ENCODE peak calls at places on chromosomes 2 and 18, in six cellular contexts. One of them, this sample, is unnamed.

GRCh38 chr2:38672445-38673364 is 6.8 kb downstream of the GALM start:
- DNase-seq in stimulated activated CD8-positive, alpha-beta memory T cell treated with anti-CD3 and anti-CD28 coated beads, Interleukin-7, amount 100 ng/mL, for 24 hours: no peak
- DNase-seq in Calu3: no peak
- DNase-seq in skeletal muscle cell: no peak
- DNase-seq in NCI-H2081: no peak
- DNase-seq in stimulated activated CD4-positive, alpha-beta T cell treated with anti-CD3 and anti-CD28 coated beads, TNF-alpha, amount 100 ng/mL, for 4 hours: no peak
- DNase-seq in this sample: no peak

GRCh38 chr2:59733970-59734369 is 819.5 kb downstream of the BCL11A start:
- DNase-seq in stimulated activated CD4-positive, alpha-beta T cell treated with anti-CD3 and anti-CD28 coated beads, TNF-alpha, amount 100 ng/mL, for 4 hours: no peak
- DNase-seq in stimulated activated CD8-positive, alpha-beta memory T cell treated with anti-CD3 and anti-CD28 coated beads, Interleukin-7, amount 100 ng/mL, for 24 hours: no peak
- DNase-seq in NCI-H2081: no peak
- DNase-seq in Calu3: no peak
- DNase-seq in skeletal muscle cell: no peak
- DNase-seq in this sample: no peak

GRCh38 chr18:11310476-11311086 is 161.2 kb upstream of the PIEZO2 start:
- DNase-seq in stimulated activated CD8-positive, alpha-beta memory T cell treated with anti-CD3 and anti-CD28 coated beads, Interleukin-7, amount 100 ng/mL, for 24 hours: no peak
- DNase-seq in stimulated activated CD4-positive, alpha-beta T cell treated with anti-CD3 and anti-CD28 coated beads, TNF-alpha, amount 100 ng/mL, for 4 hours: no peak
- DNase-seq in skeletal muscle cell: no peak
- DNase-seq in Calu3: peak
- DNase-seq in NCI-H2081: peak
- DNase-seq in this sample: peak

GRCh38 chr18:35577045-35577848 is 4.3 kb upstream of the GALNT1 start:
- DNase-seq in stimulated activated CD8-positive, alpha-beta memory T cell treated with anti-CD3 and anti-CD28 coated beads, Interleukin-7, amount 100 ng/mL, for 24 hours: no peak
- DNase-seq in Calu3: peak
- DNase-seq in skeletal muscle cell: no peak
- DNase-seq in stimulated activated CD4-positive, alpha-beta T cell treated with anti-CD3 and anti-CD28 coated beads, TNF-alpha, amount 100 ng/mL, for 4 hours: no peak
- DNase-seq in NCI-H2081: no peak
- DNase-seq in this sample: no peak

GRCh38 chr2:118535171-118535817 is 312.2 kb downstream of the EN1 start:
- DNase-seq in stimulated activated CD8-positive, alpha-beta memory T cell treated with anti-CD3 and anti-CD28 coated beads, Interleukin-7, amount 100 ng/mL, for 24 hours: no peak
- DNase-seq in skeletal muscle cell: no peak
- DNase-seq in Calu3: no peak
- DNase-seq in stimulated activated CD4-positive, alpha-beta T cell treated with anti-CD3 and anti-CD28 coated beads, TNF-alpha, amount 100 ng/mL, for 4 hours: no peak
- DNase-seq in NCI-H2081: no peak
- DNase-seq in this sample: no peak

GRCh38 chr2:11753886-11754704 is 7.7 kb downstream of the LPIN1 start:
- DNase-seq in stimulated activated CD8-positive, alpha-beta memory T cell treated with anti-CD3 and anti-CD28 coated beads, Interleukin-7, amount 100 ng/mL, for 24 hours: no peak
- DNase-seq in Calu3: peak
- DNase-seq in stimulated activated CD4-positive, alpha-beta T cell treated with anti-CD3 and anti-CD28 coated beads, TNF-alpha, amount 100 ng/mL, for 4 hours: peak
- DNase-seq in skeletal muscle cell: no peak
- DNase-seq in NCI-H2081: peak
- DNase-seq in this sample: peak

GRCh38 chr2:176093145-176093888 is 796 bp downstream of the HOXD13 start:
- DNase-seq in stimulated activated CD8-positive, alpha-beta memory T cell treated with anti-CD3 and anti-CD28 coated beads, Interleukin-7, amount 100 ng/mL, for 24 hours: no peak
- DNase-seq in stimulated activated CD4-positive, alpha-beta T cell treated with anti-CD3 and anti-CD28 coated beads, TNF-alpha, amount 100 ng/mL, for 4 hours: no peak
- DNase-seq in NCI-H2081: no peak
- DNase-seq in skeletal muscle cell: no peak
- DNase-seq in Calu3: no peak
- DNase-seq in this sample: peak

GRCh38 chr2:9297807-9298206 is 91.2 kb downstream of the ASAP2 start:
- DNase-seq in stimulated activated CD4-positive, alpha-beta T cell treated with anti-CD3 and anti-CD28 coated beads, TNF-alpha, amount 100 ng/mL, for 4 hours: no peak
- DNase-seq in stimulated activated CD8-positive, alpha-beta memory T cell treated with anti-CD3 and anti-CD28 coated beads, Interleukin-7, amount 100 ng/mL, for 24 hours: no peak
- DNase-seq in skeletal muscle cell: no peak
- DNase-seq in Calu3: no peak
- DNase-seq in NCI-H2081: no peak
- DNase-seq in this sample: no peak

GRCh38 chr2:155842103-155842502 is 490.4 kb downstream of the NR4A2 start:
- DNase-seq in skeletal muscle cell: no peak
- DNase-seq in NCI-H2081: no peak
- DNase-seq in stimulated activated CD8-positive, alpha-beta memory T cell treated with anti-CD3 and anti-CD28 coated beads, Interleukin-7, amount 100 ng/mL, for 24 hours: no peak
- DNase-seq in Calu3: no peak
- DNase-seq in stimulated activated CD4-positive, alpha-beta T cell treated with anti-CD3 and anti-CD28 coated beads, TNF-alpha, amount 100 ng/mL, for 4 hours: no peak
- DNase-seq in this sample: no peak

GRCh38 chr18:31041346-31042067 is 1.0 kb downstream of the DSC3 start:
- DNase-seq in stimulated activated CD4-positive, alpha-beta T cell treated with anti-CD3 and anti-CD28 coated beads, TNF-alpha, amount 100 ng/mL, for 4 hours: no peak
- DNase-seq in NCI-H2081: peak
- DNase-seq in skeletal muscle cell: no peak
- DNase-seq in stimulated activated CD8-positive, alpha-beta memory T cell treated with anti-CD3 and anti-CD28 coated beads, Interleukin-7, amount 100 ng/mL, for 24 hours: no peak
- DNase-seq in Calu3: peak
- DNase-seq in this sample: no peak

GRCh38 chr2:10835052-10835970 is 22.7 kb upstream of the PDIA6 start:
- DNase-seq in stimulated activated CD4-positive, alpha-beta T cell treated with anti-CD3 and anti-CD28 coated beads, TNF-alpha, amount 100 ng/mL, for 4 hours: peak
- DNase-seq in stimulated activated CD8-positive, alpha-beta memory T cell treated with anti-CD3 and anti-CD28 coated beads, Interleukin-7, amount 100 ng/mL, for 24 hours: peak
- DNase-seq in NCI-H2081: peak
- DNase-seq in Calu3: peak
- DNase-seq in skeletal muscle cell: no peak
- DNase-seq in this sample: no peak

GRCh38 chr2:45869165-45869501 is 217.7 kb downstream of the PRKCE start:
- DNase-seq in skeletal muscle cell: no peak
- DNase-seq in Calu3: no peak
- DNase-seq in stimulated activated CD8-positive, alpha-beta memory T cell treated with anti-CD3 and anti-CD28 coated beads, Interleukin-7, amount 100 ng/mL, for 24 hours: no peak
- DNase-seq in stimulated activated CD4-positive, alpha-beta T cell treated with anti-CD3 and anti-CD28 coated beads, TNF-alpha, amount 100 ng/mL, for 4 hours: no peak
- DNase-seq in NCI-H2081: no peak
- DNase-seq in this sample: no peak

GRCh38 chr2:217944366-217944765 is 58.4 kb downstream of the TNS1 start:
- DNase-seq in stimulated activated CD4-positive, alpha-beta T cell treated with anti-CD3 and anti-CD28 coated beads, TNF-alpha, amount 100 ng/mL, for 4 hours: no peak
- DNase-seq in skeletal muscle cell: no peak
- DNase-seq in Calu3: no peak
- DNase-seq in stimulated activated CD8-positive, alpha-beta memory T cell treated with anti-CD3 and anti-CD28 coated beads, Interleukin-7, amount 100 ng/mL, for 24 hours: no peak
- DNase-seq in NCI-H2081: no peak
- DNase-seq in this sample: no peak

GRCh38 chr2:180125245-180125962 is 118.3 kb upstream of the CWC22 start:
- DNase-seq in Calu3: peak
- DNase-seq in stimulated activated CD4-positive, alpha-beta T cell treated with anti-CD3 and anti-CD28 coated beads, TNF-alpha, amount 100 ng/mL, for 4 hours: peak
- DNase-seq in stimulated activated CD8-positive, alpha-beta memory T cell treated with anti-CD3 and anti-CD28 coated beads, Interleukin-7, amount 100 ng/mL, for 24 hours: no peak
- DNase-seq in skeletal muscle cell: peak
- DNase-seq in NCI-H2081: peak
- DNase-seq in this sample: peak

GRCh38 chr2:68995911-68996310 is 17.1 kb upstream of the ANTXR1 start:
- DNase-seq in stimulated activated CD4-positive, alpha-beta T cell treated with anti-CD3 and anti-CD28 coated beads, TNF-alpha, amount 100 ng/mL, for 4 hours: no peak
- DNase-seq in skeletal muscle cell: no peak
- DNase-seq in NCI-H2081: no peak
- DNase-seq in Calu3: no peak
- DNase-seq in stimulated activated CD8-positive, alpha-beta memory T cell treated with anti-CD3 and anti-CD28 coated beads, Interleukin-7, amount 100 ng/mL, for 24 hours: no peak
- DNase-seq in this sample: no peak

GRCh38 chr2:161956751-161957150 is 117.3 kb downstream of the DPP4 start:
- DNase-seq in stimulated activated CD4-positive, alpha-beta T cell treated with anti-CD3 and anti-CD28 coated beads, TNF-alpha, amount 100 ng/mL, for 4 hours: no peak
- DNase-seq in NCI-H2081: no peak
- DNase-seq in stimulated activated CD8-positive, alpha-beta memory T cell treated with anti-CD3 and anti-CD28 coated beads, Interleukin-7, amount 100 ng/mL, for 24 hours: no peak
- DNase-seq in skeletal muscle cell: no peak
- DNase-seq in Calu3: no peak
- DNase-seq in this sample: no peak

GRCh38 chr2:154455201-154455600 is 243.3 kb upstream of the KCNJ3 start:
- DNase-seq in NCI-H2081: no peak
- DNase-seq in skeletal muscle cell: no peak
- DNase-seq in stimulated activated CD4-positive, alpha-beta T cell treated with anti-CD3 and anti-CD28 coated beads, TNF-alpha, amount 100 ng/mL, for 4 hours: no peak
- DNase-seq in Calu3: no peak
- DNase-seq in stimulated activated CD8-positive, alpha-beta memory T cell treated with anti-CD3 and anti-CD28 coated beads, Interleukin-7, amount 100 ng/mL, for 24 hours: no peak
- DNase-seq in this sample: no peak

GRCh38 chr2:174675615-174676014 is 78.0 kb upstream of the WIPF1 start:
- DNase-seq in skeletal muscle cell: no peak
- DNase-seq in NCI-H2081: no peak
- DNase-seq in Calu3: no peak
- DNase-seq in stimulated activated CD8-positive, alpha-beta memory T cell treated with anti-CD3 and anti-CD28 coated beads, Interleukin-7, amount 100 ng/mL, for 24 hours: no peak
- DNase-seq in stimulated activated CD4-positive, alpha-beta T cell treated with anti-CD3 and anti-CD28 coated beads, TNF-alpha, amount 100 ng/mL, for 4 hours: no peak
- DNase-seq in this sample: no peak

GRCh38 chr2:215941726-215942125 is 71.6 kb downstream of the MREG start:
- DNase-seq in stimulated activated CD4-positive, alpha-beta T cell treated with anti-CD3 and anti-CD28 coated beads, TNF-alpha, amount 100 ng/mL, for 4 hours: no peak
- DNase-seq in NCI-H2081: no peak
- DNase-seq in stimulated activated CD8-positive, alpha-beta memory T cell treated with anti-CD3 and anti-CD28 coated beads, Interleukin-7, amount 100 ng/mL, for 24 hours: no peak
- DNase-seq in Calu3: no peak
- DNase-seq in skeletal muscle cell: no peak
- DNase-seq in this sample: no peak

GRCh38 chr2:59206361-59206760 is 965.2 kb upstream of the FANCL start:
- DNase-seq in skeletal muscle cell: no peak
- DNase-seq in stimulated activated CD4-positive, alpha-beta T cell treated with anti-CD3 and anti-CD28 coated beads, TNF-alpha, amount 100 ng/mL, for 4 hours: no peak
- DNase-seq in NCI-H2081: no peak
- DNase-seq in Calu3: no peak
- DNase-seq in stimulated activated CD8-positive, alpha-beta memory T cell treated with anti-CD3 and anti-CD28 coated beads, Interleukin-7, amount 100 ng/mL, for 24 hours: no peak
- DNase-seq in this sample: no peak

GRCh38 chr2:171711351-171711750 is 24.1 kb downstream of the DYNC1I2 start:
- DNase-seq in Calu3: no peak
- DNase-seq in stimulated activated CD8-positive, alpha-beta memory T cell treated with anti-CD3 and anti-CD28 coated beads, Interleukin-7, amount 100 ng/mL, for 24 hours: no peak
- DNase-seq in stimulated activated CD4-positive, alpha-beta T cell treated with anti-CD3 and anti-CD28 coated beads, TNF-alpha, amount 100 ng/mL, for 4 hours: no peak
- DNase-seq in NCI-H2081: no peak
- DNase-seq in skeletal muscle cell: no peak
- DNase-seq in this sample: no peak

GRCh38 chr2:54065411-54065810 is 50.0 kb upstream of the ACYP2 start:
- DNase-seq in stimulated activated CD8-positive, alpha-beta memory T cell treated with anti-CD3 and anti-CD28 coated beads, Interleukin-7, amount 100 ng/mL, for 24 hours: no peak
- DNase-seq in NCI-H2081: no peak
- DNase-seq in Calu3: no peak
- DNase-seq in skeletal muscle cell: peak
- DNase-seq in stimulated activated CD4-positive, alpha-beta T cell treated with anti-CD3 and anti-CD28 coated beads, TNF-alpha, amount 100 ng/mL, for 4 hours: no peak
- DNase-seq in this sample: no peak

GRCh38 chr2:7639476-7639875 is 722.3 kb downstream of the RNF144A start:
- DNase-seq in stimulated activated CD4-positive, alpha-beta T cell treated with anti-CD3 and anti-CD28 coated beads, TNF-alpha, amount 100 ng/mL, for 4 hours: no peak
- DNase-seq in Calu3: peak
- DNase-seq in skeletal muscle cell: no peak
- DNase-seq in NCI-H2081: no peak
- DNase-seq in stimulated activated CD8-positive, alpha-beta memory T cell treated with anti-CD3 and anti-CD28 coated beads, Interleukin-7, amount 100 ng/mL, for 24 hours: no peak
- DNase-seq in this sample: no peak

GRCh38 chr18:53567935-53568574 is 656.4 kb downstream of the MBD2 start:
- DNase-seq in NCI-H2081: no peak
- DNase-seq in stimulated activated CD4-positive, alpha-beta T cell treated with anti-CD3 and anti-CD28 coated beads, TNF-alpha, amount 100 ng/mL, for 4 hours: no peak
- DNase-seq in stimulated activated CD8-positive, alpha-beta memory T cell treated with anti-CD3 and anti-CD28 coated beads, Interleukin-7, amount 100 ng/mL, for 24 hours: no peak
- DNase-seq in Calu3: no peak
- DNase-seq in skeletal muscle cell: peak
- DNase-seq in this sample: peak

GRCh38 chr2:38013158-38013752 is 62.7 kb downstream of the CYP1B1 start:
- DNase-seq in NCI-H2081: no peak
- DNase-seq in Calu3: no peak
- DNase-seq in stimulated activated CD8-positive, alpha-beta memory T cell treated with anti-CD3 and anti-CD28 coated beads, Interleukin-7, amount 100 ng/mL, for 24 hours: no peak
- DNase-seq in skeletal muscle cell: peak
- DNase-seq in stimulated activated CD4-positive, alpha-beta T cell treated with anti-CD3 and anti-CD28 coated beads, TNF-alpha, amount 100 ng/mL, for 4 hours: no peak
- DNase-seq in this sample: no peak

GRCh38 chr2:84942964-84943421 is 28.0 kb upstream of the KCMF1 start:
- DNase-seq in Calu3: no peak
- DNase-seq in NCI-H2081: no peak
- DNase-seq in stimulated activated CD8-positive, alpha-beta memory T cell treated with anti-CD3 and anti-CD28 coated beads, Interleukin-7, amount 100 ng/mL, for 24 hours: no peak
- DNase-seq in stimulated activated CD4-positive, alpha-beta T cell treated with anti-CD3 and anti-CD28 coated beads, TNF-alpha, amount 100 ng/mL, for 4 hours: no peak
- DNase-seq in skeletal muscle cell: no peak
- DNase-seq in this sample: no peak

GRCh38 chr2:218218409-218219185 is 1.6 kb downstream of the ARPC2 start:
- DNase-seq in NCI-H2081: no peak
- DNase-seq in skeletal muscle cell: no peak
- DNase-seq in Calu3: no peak
- DNase-seq in stimulated activated CD4-positive, alpha-beta T cell treated with anti-CD3 and anti-CD28 coated beads, TNF-alpha, amount 100 ng/mL, for 4 hours: no peak
- DNase-seq in stimulated activated CD8-positive, alpha-beta memory T cell treated with anti-CD3 and anti-CD28 coated beads, Interleukin-7, amount 100 ng/mL, for 24 hours: no peak
- DNase-seq in this sample: no peak

GRCh38 chr18:68121826-68122225 is 593.1 kb downstream of the TMX3 start:
- DNase-seq in stimulated activated CD4-positive, alpha-beta T cell treated with anti-CD3 and anti-CD28 coated beads, TNF-alpha, amount 100 ng/mL, for 4 hours: no peak
- DNase-seq in skeletal muscle cell: peak
- DNase-seq in NCI-H2081: no peak
- DNase-seq in stimulated activated CD8-positive, alpha-beta memory T cell treated with anti-CD3 and anti-CD28 coated beads, Interleukin-7, amount 100 ng/mL, for 24 hours: no peak
- DNase-seq in Calu3: no peak
- DNase-seq in this sample: no peak

GRCh38 chr2:96753661-96754282 is 6.9 kb upstream of the CNNM4 start:
- DNase-seq in stimulated activated CD4-positive, alpha-beta T cell treated with anti-CD3 and anti-CD28 coated beads, TNF-alpha, amount 100 ng/mL, for 4 hours: no peak
- DNase-seq in skeletal muscle cell: no peak
- DNase-seq in stimulated activated CD8-positive, alpha-beta memory T cell treated with anti-CD3 and anti-CD28 coated beads, Interleukin-7, amount 100 ng/mL, for 24 hours: no peak
- DNase-seq in NCI-H2081: no peak
- DNase-seq in Calu3: no peak
- DNase-seq in this sample: no peak

GRCh38 chr2:171347158-171347557 is 86.6 kb downstream of the METTL8 start:
- DNase-seq in stimulated activated CD4-positive, alpha-beta T cell treated with anti-CD3 and anti-CD28 coated beads, TNF-alpha, amount 100 ng/mL, for 4 hours: no peak
- DNase-seq in stimulated activated CD8-positive, alpha-beta memory T cell treated with anti-CD3 and anti-CD28 coated beads, Interleukin-7, amount 100 ng/mL, for 24 hours: no peak
- DNase-seq in skeletal muscle cell: no peak
- DNase-seq in NCI-H2081: no peak
- DNase-seq in Calu3: no peak
- DNase-seq in this sample: peak

GRCh38 chr2:133819906-133820305 is 251.6 kb upstream of the NCKAP5 start:
- DNase-seq in stimulated activated CD4-positive, alpha-beta T cell treated with anti-CD3 and anti-CD28 coated beads, TNF-alpha, amount 100 ng/mL, for 4 hours: no peak
- DNase-seq in Calu3: no peak
- DNase-seq in skeletal muscle cell: no peak
- DNase-seq in NCI-H2081: no peak
- DNase-seq in stimulated activated CD8-positive, alpha-beta memory T cell treated with anti-CD3 and anti-CD28 coated beads, Interleukin-7, amount 100 ng/mL, for 24 hours: no peak
- DNase-seq in this sample: peak

GRCh38 chr2:189698020-189698887 is 23.8 kb downstream of the ANKAR start:
- DNase-seq in NCI-H2081: peak
- DNase-seq in skeletal muscle cell: no peak
- DNase-seq in Calu3: no peak
- DNase-seq in stimulated activated CD4-positive, alpha-beta T cell treated with anti-CD3 and anti-CD28 coated beads, TNF-alpha, amount 100 ng/mL, for 4 hours: no peak
- DNase-seq in stimulated activated CD8-positive, alpha-beta memory T cell treated with anti-CD3 and anti-CD28 coated beads, Interleukin-7, amount 100 ng/mL, for 24 hours: no peak
- DNase-seq in this sample: peak

GRCh38 chr18:3664563-3665178 is 214.7 kb downstream of the TGIF1 start:
- DNase-seq in stimulated activated CD8-positive, alpha-beta memory T cell treated with anti-CD3 and anti-CD28 coated beads, Interleukin-7, amount 100 ng/mL, for 24 hours: no peak
- DNase-seq in Calu3: peak
- DNase-seq in skeletal muscle cell: no peak
- DNase-seq in stimulated activated CD4-positive, alpha-beta T cell treated with anti-CD3 and anti-CD28 coated beads, TNF-alpha, amount 100 ng/mL, for 4 hours: no peak
- DNase-seq in NCI-H2081: no peak
- DNase-seq in this sample: no peak

GRCh38 chr2:21288299-21288698 is 164.5 kb downstream of the TDRD15 start:
- DNase-seq in Calu3: no peak
- DNase-seq in NCI-H2081: no peak
- DNase-seq in stimulated activated CD8-positive, alpha-beta memory T cell treated with anti-CD3 and anti-CD28 coated beads, Interleukin-7, amount 100 ng/mL, for 24 hours: no peak
- DNase-seq in stimulated activated CD4-positive, alpha-beta T cell treated with anti-CD3 and anti-CD28 coated beads, TNF-alpha, amount 100 ng/mL, for 4 hours: no peak
- DNase-seq in skeletal muscle cell: no peak
- DNase-seq in this sample: no peak